ENCODE peak calls at places on chromosome 6, in five cellular contexts. One of them, this sample, is unnamed.

GRCh38 chr6:160667854-160668481 is 3.9 kb upstream of the LPA start:
- DNase-seq in NB4: peak; percentile 59
- DNase-seq in heart left ventricle: no peak
- DNase-seq in suprapubic skin: no peak
- DNase-seq in spleen: no peak
- DNase-seq in this sample: no peak

GRCh38 chr6:158500016-158500735 is 59.7 kb upstream of the TMEM181 start:
- DNase-seq in NB4: no peak
- DNase-seq in heart left ventricle: no peak
- DNase-seq in spleen: no peak
- DNase-seq in suprapubic skin: no peak
- DNase-seq in this sample: no peak

GRCh38 chr6:140956567-140957306 is 1176.0 kb upstream of the GJE1 start:
- DNase-seq in suprapubic skin: no peak
- DNase-seq in heart left ventricle: no peak
- DNase-seq in spleen: no peak
- DNase-seq in NB4: no peak
- DNase-seq in this sample: no peak

GRCh38 chr6:81682238-81682795 is 70.2 kb downstream of the TENT5A start:
- DNase-seq in heart left ventricle: no peak
- DNase-seq in spleen: no peak
- DNase-seq in NB4: no peak
- DNase-seq in suprapubic skin: no peak
- DNase-seq in this sample: no peak

GRCh38 chr6:36858407-36858981 is 16.1 kb downstream of the PPIL1 start:
- DNase-seq in spleen: no peak
- DNase-seq in suprapubic skin: no peak
- DNase-seq in heart left ventricle: no peak
- DNase-seq in NB4: no peak
- DNase-seq in this sample: no peak

GRCh38 chr6:139230421-139230840 is 61.4 kb downstream of the TXLNB start:
- DNase-seq in NB4: peak; percentile 52
- DNase-seq in suprapubic skin: no peak
- DNase-seq in spleen: no peak
- DNase-seq in heart left ventricle: no peak
- DNase-seq in this sample: no peak

GRCh38 chr6:35668708-35669440 is 19.8 kb downstream of the FKBP5 start:
- DNase-seq in heart left ventricle: no peak
- DNase-seq in suprapubic skin: no peak
- DNase-seq in spleen: no peak
- DNase-seq in NB4: no peak
- DNase-seq in this sample: no peak

GRCh38 chr6:134339216-134339615 is 21.3 kb upstream of the SGK1 start:
- DNase-seq in suprapubic skin: no peak
- DNase-seq in heart left ventricle: no peak
- DNase-seq in NB4: no peak
- DNase-seq in spleen: no peak
- DNase-seq in this sample: no peak

GRCh38 chr6:16639689-16640480 is 121.4 kb downstream of the ATXN1 start:
- DNase-seq in suprapubic skin: no peak
- DNase-seq in heart left ventricle: no peak
- DNase-seq in NB4: no peak
- DNase-seq in spleen: no peak
- DNase-seq in this sample: no peak

GRCh38 chr6:57104350-57104749 is 14.4 kb downstream of the ZNF451 start:
- DNase-seq in heart left ventricle: no peak
- DNase-seq in NB4: peak; percentile 10
- DNase-seq in spleen: no peak
- DNase-seq in suprapubic skin: no peak
- DNase-seq in this sample: no peak

GRCh38 chr6:160750276-160750689 is 48.2 kb downstream of the PLG start:
- DNase-seq in NB4: peak; percentile 23
- DNase-seq in heart left ventricle: no peak
- DNase-seq in spleen: no peak
- DNase-seq in suprapubic skin: no peak
- DNase-seq in this sample: no peak

GRCh38 chr6:99254616-99255550 is 94.6 kb downstream of the FAXC start:
- DNase-seq in NB4: no peak
- DNase-seq in heart left ventricle: no peak
- DNase-seq in spleen: no peak
- DNase-seq in suprapubic skin: no peak
- DNase-seq in this sample: no peak

GRCh38 chr6:140846518-140847277 is 1286.0 kb upstream of the GJE1 start:
- DNase-seq in spleen: no peak
- DNase-seq in suprapubic skin: no peak
- DNase-seq in heart left ventricle: no peak
- DNase-seq in NB4: no peak
- DNase-seq in this sample: no peak

GRCh38 chr6:167791780-167792478 is 34.8 kb upstream of the AFDN start:
- DNase-seq in NB4: no peak
- DNase-seq in heart left ventricle: no peak
- DNase-seq in spleen: peak; percentile 67
- DNase-seq in suprapubic skin: no peak
- DNase-seq in this sample: peak; percentile 78

GRCh38 chr6:144346719-144347446 is 61.7 kb downstream of the UTRN start:
- DNase-seq in heart left ventricle: no peak
- DNase-seq in suprapubic skin: no peak
- DNase-seq in NB4: peak; percentile 66
- DNase-seq in spleen: no peak
- DNase-seq in this sample: no peak

GRCh38 chr6:45718901-45719300 is 296.8 kb downstream of the CLIC5 start:
- DNase-seq in suprapubic skin: no peak
- DNase-seq in heart left ventricle: no peak
- DNase-seq in spleen: no peak
- DNase-seq in NB4: no peak
- DNase-seq in this sample: no peak

GRCh38 chr6:134077301-134077700 is 24.9 kb upstream of the SLC2A12 start:
- DNase-seq in spleen: no peak
- DNase-seq in heart left ventricle: no peak
- DNase-seq in NB4: peak; percentile 31
- DNase-seq in suprapubic skin: no peak
- DNase-seq in this sample: no peak

GRCh38 chr6:36378243-36378920 is 9.1 kb downstream of the ETV7 start:
- DNase-seq in NB4: no peak
- DNase-seq in heart left ventricle: no peak
- DNase-seq in suprapubic skin: no peak
- DNase-seq in spleen: no peak
- DNase-seq in this sample: no peak

GRCh38 chr6:166958926-166959861 is 2.8 kb upstream of the RNASET2 start:
- DNase-seq in spleen: peak; percentile 87
- DNase-seq in suprapubic skin: no peak
- DNase-seq in NB4: peak; percentile 86
- DNase-seq in heart left ventricle: peak; percentile 42
- DNase-seq in this sample: peak; percentile 84

GRCh38 chr6:150928882-150929281 is 63.4 kb downstream of the MTHFD1L start:
- DNase-seq in spleen: no peak
- DNase-seq in suprapubic skin: no peak
- DNase-seq in NB4: no peak
- DNase-seq in heart left ventricle: no peak
- DNase-seq in this sample: no peak

GRCh38 chr6:7912024-7912423 is 1.4 kb upstream of the TXNDC5 start:
- DNase-seq in suprapubic skin: no peak
- DNase-seq in NB4: no peak
- DNase-seq in spleen: no peak
- DNase-seq in heart left ventricle: no peak
- DNase-seq in this sample: peak; percentile 37

GRCh38 chr6:7910298-7910653 is 312 bp downstream of the TXNDC5 start:
- DNase-seq in heart left ventricle: no peak
- DNase-seq in spleen: peak; percentile 87
- DNase-seq in suprapubic skin: no peak
- DNase-seq in NB4: no peak
- DNase-seq in this sample: no peak

GRCh38 chr6:7909323-7910276 is 988 bp downstream of the TXNDC5 start:
- DNase-seq in heart left ventricle: peak; percentile 69
- DNase-seq in spleen: peak; percentile 89
- DNase-seq in suprapubic skin: peak; percentile 76
- DNase-seq in NB4: peak; percentile 79
- DNase-seq in this sample: peak; percentile 89

GRCh38 chr6:7911345-7911725 is 747 bp upstream of the TXNDC5 start:
- DNase-seq in NB4: no peak
- DNase-seq in spleen: no peak
- DNase-seq in suprapubic skin: no peak
- DNase-seq in heart left ventricle: no peak
- DNase-seq in this sample: no peak

GRCh38 chr6:7910654-7911344 is at the start of gene TXNDC5:
- DNase-seq in spleen: peak; percentile 95
- DNase-seq in NB4: peak; percentile 86
- DNase-seq in suprapubic skin: peak; percentile 75
- DNase-seq in heart left ventricle: peak; percentile 88
- DNase-seq in this sample: peak; percentile 54
- TF ChIP-seq POLR2A in spleen: no peak
- TF ChIP-seq POLR2A in NB4: peak; percentile 69
- TF ChIP-seq POLR2A in suprapubic skin: peak; percentile 53
- TF ChIP-seq POLR2A in heart left ventricle: peak; percentile 43
- TF ChIP-seq POLR2A in this sample: no peak

GRCh38 chr6:125393449-125393858 is 91.7 kb upstream of the HDDC2 start:
- DNase-seq in heart left ventricle: no peak
- DNase-seq in spleen: no peak
- DNase-seq in suprapubic skin: no peak
- DNase-seq in NB4: no peak
- DNase-seq in this sample: no peak
- H3K4me3 ChIP-seq in heart left ventricle: no peak overlapping the region
- H3K4me3 ChIP-seq in spleen: no peak overlapping the region
- H3K4me3 ChIP-seq in suprapubic skin: no peak overlapping the region
- H3K4me3 ChIP-seq in NB4: no peak overlapping the region
- H3K4me3 ChIP-seq in this sample: no peak overlapping the region

GRCh38 chr6:13769655-13770053 is 44.7 kb downstream of the MCUR1 start:
- DNase-seq in spleen: no peak
- DNase-seq in suprapubic skin: no peak
- DNase-seq in NB4: no peak
- DNase-seq in heart left ventricle: no peak
- DNase-seq in this sample: peak; percentile 78
- TF ChIP-seq CTCF in spleen: no peak
- TF ChIP-seq CTCF in suprapubic skin: no peak
- TF ChIP-seq CTCF in NB4: peak; percentile 16
- TF ChIP-seq CTCF in heart left ventricle: no peak
- TF ChIP-seq CTCF in this sample: no peak

DNA sequence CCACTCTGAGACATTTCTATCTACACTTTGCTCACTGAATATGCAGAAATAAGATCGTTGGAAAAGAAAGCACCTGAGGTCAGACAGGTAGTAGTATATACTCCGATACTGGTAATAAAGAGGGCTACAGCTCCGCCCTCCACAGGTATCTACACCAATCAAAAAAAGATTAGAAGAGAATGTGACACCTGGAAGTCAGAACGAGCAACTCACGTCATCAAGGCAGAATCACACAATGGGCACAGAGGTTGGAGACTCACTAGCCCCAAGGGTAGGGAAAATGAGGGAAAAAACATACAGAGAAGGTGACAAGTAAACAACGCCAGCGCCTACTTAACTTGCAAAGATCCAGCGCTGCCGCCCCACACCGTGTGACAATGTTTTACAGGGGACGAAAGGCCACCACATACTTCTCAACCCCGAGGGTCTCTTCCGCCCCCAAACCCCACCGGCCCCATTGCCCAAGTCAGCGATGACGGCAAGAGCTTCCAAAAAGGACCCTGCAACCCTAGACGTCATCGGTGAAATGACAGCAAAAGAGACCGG is 656 bp downstream of the LMBRD1 start:
- DNase-seq in NB4: no peak
- DNase-seq in suprapubic skin: no peak
- DNase-seq in spleen: no peak
- DNase-seq in heart left ventricle: no peak
- DNase-seq in this sample: peak; percentile 39
- TF ChIP-seq POLR2A in NB4: peak; percentile 1
- TF ChIP-seq POLR2A in suprapubic skin: no peak
- TF ChIP-seq POLR2A in spleen: peak; percentile 41
- TF ChIP-seq POLR2A in heart left ventricle: no peak
- TF ChIP-seq POLR2A in this sample: no peak

DNA sequence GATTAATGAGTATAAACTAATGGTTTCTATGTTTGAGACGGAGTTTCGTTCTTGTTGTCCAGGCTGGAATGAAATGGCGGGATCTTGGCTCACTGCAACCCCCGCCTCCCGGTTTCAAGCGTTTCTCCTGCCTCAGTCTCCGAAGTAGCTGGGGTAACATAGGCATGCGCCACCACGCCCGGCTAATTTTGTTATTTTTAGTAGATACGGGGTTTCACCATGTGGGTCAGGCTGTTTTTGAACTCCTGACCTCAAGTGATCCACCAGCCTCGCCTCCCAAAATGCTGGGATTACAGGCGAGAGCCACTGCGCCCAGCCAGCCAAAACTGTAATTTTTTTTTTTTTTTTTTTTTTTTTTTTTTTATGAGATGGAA is 127.6 kb downstream of the HFE start:
- DNase-seq in heart left ventricle: no peak
- DNase-seq in spleen: peak; percentile 66
- DNase-seq in suprapubic skin: no peak
- DNase-seq in NB4: no peak
- DNase-seq in this sample: no peak
- H3K4me3 ChIP-seq in heart left ventricle: peak overlapping the region; percentile 52
- H3K4me3 ChIP-seq in spleen: no peak overlapping the region
- H3K4me3 ChIP-seq in suprapubic skin: peak overlapping the region; percentile 65
- H3K4me3 ChIP-seq in NB4: no peak overlapping the region
- H3K4me3 ChIP-seq in this sample: no peak overlapping the region

GRCh38 chr6:97958143-97958542 is 675.1 kb upstream of the MMS22L start:
- DNase-seq in spleen: peak; percentile 56
- DNase-seq in suprapubic skin: no peak
- DNase-seq in heart left ventricle: no peak
- DNase-seq in NB4: no peak
- DNase-seq in this sample: no peak
- TF ChIP-seq CTCF in spleen: no peak
- TF ChIP-seq CTCF in suprapubic skin: no peak
- TF ChIP-seq CTCF in heart left ventricle: no peak
- TF ChIP-seq CTCF in NB4: no peak
- TF ChIP-seq CTCF in this sample: no peak